ENCODE peak calls at places on chromosomes 4 and X, in six cellular contexts. One of them, this sample, is unnamed.

GRCh38 chr4:145098675-145099037 is 545 bp downstream of the ABCE1 start:
- DNase-seq in heart right ventricle: peak; percentile 40
- DNase-seq in HCT116: peak; percentile 23
- DNase-seq in adrenal gland: peak; percentile 46
- DNase-seq in esophagus squamous epithelium: no peak
- DNase-seq in sigmoid colon: peak; percentile 70
- DNase-seq in this sample: peak; percentile 61

GRCh38 chr4:145531193-145531592 is 49.5 kb downstream of the SMAD1 start:
- DNase-seq in heart right ventricle: peak; percentile 16
- DNase-seq in HCT116: no peak
- DNase-seq in adrenal gland: no peak
- DNase-seq in esophagus squamous epithelium: no peak
- DNase-seq in sigmoid colon: no peak
- DNase-seq in this sample: no peak

GRCh38 chr4:74320559-74321118 is 12.4 kb downstream of the EPGN start:
- DNase-seq in heart right ventricle: no peak
- DNase-seq in HCT116: peak; percentile 98
- DNase-seq in adrenal gland: no peak
- DNase-seq in esophagus squamous epithelium: no peak
- DNase-seq in sigmoid colon: no peak
- DNase-seq in this sample: peak; percentile 21

GRCh38 chr4:92825785-92826184 is 522.0 kb downstream of the GRID2 start:
- DNase-seq in heart right ventricle: no peak
- DNase-seq in HCT116: no peak
- DNase-seq in adrenal gland: no peak
- DNase-seq in esophagus squamous epithelium: no peak
- DNase-seq in sigmoid colon: no peak
- DNase-seq in this sample: no peak

GRCh38 chr4:138204507-138204906 is 37.6 kb downstream of the SLC7A11 start:
- DNase-seq in heart right ventricle: no peak
- DNase-seq in HCT116: no peak
- DNase-seq in adrenal gland: no peak
- DNase-seq in esophagus squamous epithelium: no peak
- DNase-seq in sigmoid colon: no peak
- DNase-seq in this sample: no peak

GRCh38 chrX:12701625-12702024 is 89.6 kb upstream of the PRPS2 start:
- DNase-seq in heart right ventricle: peak; percentile 6
- DNase-seq in HCT116: peak; percentile 62
- DNase-seq in adrenal gland: peak; percentile 34
- DNase-seq in esophagus squamous epithelium: no peak
- DNase-seq in sigmoid colon: peak; percentile 73
- DNase-seq in this sample: peak; percentile 80

GRCh38 chr4:157961591-157961990 is 211.2 kb downstream of the GASK1B start:
- DNase-seq in heart right ventricle: no peak
- DNase-seq in HCT116: no peak
- DNase-seq in adrenal gland: no peak
- DNase-seq in esophagus squamous epithelium: no peak
- DNase-seq in sigmoid colon: no peak
- DNase-seq in this sample: no peak

GRCh38 chr4:36310793-36311192 is 29.4 kb downstream of the DTHD1 start:
- DNase-seq in heart right ventricle: peak; percentile 25
- DNase-seq in HCT116: no peak
- DNase-seq in adrenal gland: peak; percentile 39
- DNase-seq in esophagus squamous epithelium: no peak
- DNase-seq in sigmoid colon: peak; percentile 71
- DNase-seq in this sample: peak; percentile 30

GRCh38 chr4:70979445-70980008 is 13.9 kb upstream of the DCK start:
- DNase-seq in heart right ventricle: no peak
- DNase-seq in HCT116: no peak
- DNase-seq in adrenal gland: no peak
- DNase-seq in esophagus squamous epithelium: no peak
- DNase-seq in sigmoid colon: no peak
- DNase-seq in this sample: no peak

GRCh38 chrX:78104447-78105176 is 564 bp downstream of the PGK1 start:
- DNase-seq in heart right ventricle: peak; percentile 18
- DNase-seq in HCT116: no peak
- DNase-seq in adrenal gland: peak; percentile 67
- DNase-seq in esophagus squamous epithelium: no peak
- DNase-seq in sigmoid colon: peak; percentile 79
- DNase-seq in this sample: peak; percentile 46

GRCh38 chr4:19583827-19584569 is 667.7 kb upstream of the SLIT2 start:
- DNase-seq in heart right ventricle: no peak
- DNase-seq in HCT116: no peak
- DNase-seq in adrenal gland: no peak
- DNase-seq in esophagus squamous epithelium: no peak
- DNase-seq in sigmoid colon: no peak
- DNase-seq in this sample: no peak

GRCh38 chr4:78518551-78518950 is 33.0 kb upstream of the ANXA3 start:
- DNase-seq in heart right ventricle: no peak
- DNase-seq in HCT116: no peak
- DNase-seq in adrenal gland: no peak
- DNase-seq in esophagus squamous epithelium: no peak
- DNase-seq in sigmoid colon: no peak
- DNase-seq in this sample: no peak

GRCh38 chrX:9676738-9677097 is 88.9 kb downstream of the GPR143 start:
- DNase-seq in heart right ventricle: no peak
- DNase-seq in HCT116: no peak
- DNase-seq in adrenal gland: no peak
- DNase-seq in esophagus squamous epithelium: no peak
- DNase-seq in sigmoid colon: no peak
- DNase-seq in this sample: no peak

GRCh38 chrX:47802589-47802988 is 34.1 kb upstream of the ZNF81 start:
- DNase-seq in heart right ventricle: no peak
- DNase-seq in HCT116: no peak
- DNase-seq in adrenal gland: no peak
- DNase-seq in esophagus squamous epithelium: no peak
- DNase-seq in sigmoid colon: no peak
- DNase-seq in this sample: no peak

GRCh38 chrX:43717161-43717560 is 61.1 kb downstream of the MAOA start:
- DNase-seq in heart right ventricle: no peak
- DNase-seq in HCT116: no peak
- DNase-seq in adrenal gland: no peak
- DNase-seq in esophagus squamous epithelium: no peak
- DNase-seq in sigmoid colon: no peak
- DNase-seq in this sample: no peak

GRCh38 chrX:134603806-134604700 is 54.2 kb downstream of the PLAC1 start:
- DNase-seq in heart right ventricle: no peak
- DNase-seq in HCT116: peak; percentile 71
- DNase-seq in adrenal gland: peak; percentile 21
- DNase-seq in esophagus squamous epithelium: no peak
- DNase-seq in sigmoid colon: no peak
- DNase-seq in this sample: no peak

GRCh38 chrX:86946569-86946968 is 571.0 kb upstream of the KLHL4 start:
- DNase-seq in heart right ventricle: no peak
- DNase-seq in HCT116: no peak
- DNase-seq in adrenal gland: peak; percentile 8
- DNase-seq in esophagus squamous epithelium: no peak
- DNase-seq in sigmoid colon: no peak
- DNase-seq in this sample: no peak

GRCh38 chrX:115591856-115592842 is 31.2 kb downstream of the PLS3 start:
- DNase-seq in heart right ventricle: no peak
- DNase-seq in HCT116: no peak
- DNase-seq in adrenal gland: no peak
- DNase-seq in esophagus squamous epithelium: no peak
- DNase-seq in sigmoid colon: no peak
- DNase-seq in this sample: no peak

GRCh38 chr4:174690665-174691064 is 138.4 kb downstream of the GLRA3 start:
- DNase-seq in heart right ventricle: no peak
- DNase-seq in HCT116: no peak
- DNase-seq in adrenal gland: no peak
- DNase-seq in esophagus squamous epithelium: no peak
- DNase-seq in sigmoid colon: no peak
- DNase-seq in this sample: no peak

GRCh38 chr4:174697896-174698295 is 131.2 kb downstream of the GLRA3 start:
- DNase-seq in heart right ventricle: no peak
- DNase-seq in HCT116: no peak
- DNase-seq in adrenal gland: no peak
- DNase-seq in esophagus squamous epithelium: no peak
- DNase-seq in sigmoid colon: no peak
- DNase-seq in this sample: no peak

GRCh38 chr4:174699654-174700053 is 129.4 kb downstream of the GLRA3 start:
- DNase-seq in heart right ventricle: no peak
- DNase-seq in HCT116: no peak
- DNase-seq in adrenal gland: no peak
- DNase-seq in esophagus squamous epithelium: no peak
- DNase-seq in sigmoid colon: no peak
- DNase-seq in this sample: no peak

GRCh38 chr4:174697164-174697563 is 131.9 kb downstream of the GLRA3 start:
- DNase-seq in heart right ventricle: no peak
- DNase-seq in HCT116: no peak
- DNase-seq in adrenal gland: no peak
- DNase-seq in esophagus squamous epithelium: no peak
- DNase-seq in sigmoid colon: no peak
- DNase-seq in this sample: no peak

GRCh38 chr4:174696657-174697056 is 132.4 kb downstream of the GLRA3 start:
- DNase-seq in heart right ventricle: no peak
- DNase-seq in HCT116: no peak
- DNase-seq in adrenal gland: no peak
- DNase-seq in esophagus squamous epithelium: no peak
- DNase-seq in sigmoid colon: no peak
- DNase-seq in this sample: no peak
- H3K4me3 ChIP-seq in heart right ventricle: no peak overlapping the region
- H3K4me3 ChIP-seq in HCT116: no peak overlapping the region
- H3K4me3 ChIP-seq in adrenal gland: no peak overlapping the region
- H3K4me3 ChIP-seq in esophagus squamous epithelium: no peak overlapping the region
- H3K4me3 ChIP-seq in sigmoid colon: no peak overlapping the region
- H3K4me3 ChIP-seq in this sample: no peak overlapping the region

DNA sequence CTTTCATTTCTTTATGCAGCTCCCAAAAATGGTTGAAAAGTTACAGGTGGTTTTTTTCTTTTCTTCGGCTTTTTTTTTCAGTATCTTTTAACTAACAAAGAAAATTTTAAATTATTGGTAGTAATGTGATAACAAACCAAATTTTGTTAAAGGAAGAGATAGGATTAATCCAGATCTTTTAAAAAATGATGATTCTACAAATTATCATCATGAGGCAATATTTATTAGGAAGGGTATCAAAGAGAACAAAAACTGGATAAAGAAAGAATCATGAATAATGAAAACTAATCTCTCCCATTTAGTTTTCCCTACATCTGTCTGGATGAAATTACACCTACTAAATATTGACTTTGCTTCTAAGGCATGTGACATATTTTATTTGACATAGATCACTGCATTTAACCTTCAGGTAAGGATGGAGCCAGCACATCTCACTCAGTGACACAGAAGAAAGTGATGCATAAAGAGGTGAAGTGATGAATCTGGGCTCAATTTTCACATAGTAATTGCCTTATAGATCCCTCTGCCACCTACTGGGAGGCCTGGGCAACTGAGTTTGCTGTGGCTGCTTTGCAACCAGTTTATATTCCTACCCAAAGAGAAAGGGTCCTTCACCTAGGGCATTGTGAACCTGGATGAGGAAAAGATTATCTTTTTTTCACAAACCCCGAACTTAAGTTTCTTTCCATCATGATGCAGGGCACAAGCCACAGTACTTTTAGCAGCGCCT is 155.6 kb downstream of the HNRNPD start:
- DNase-seq in heart right ventricle: no peak
- DNase-seq in HCT116: peak; percentile 10
- DNase-seq in adrenal gland: no peak
- DNase-seq in esophagus squamous epithelium: no peak
- DNase-seq in sigmoid colon: no peak
- DNase-seq in this sample: no peak
- TF ChIP-seq CTCF in heart right ventricle: peak; percentile 28
- TF ChIP-seq CTCF in HCT116: peak; percentile 57
- TF ChIP-seq CTCF in adrenal gland: no peak
- TF ChIP-seq CTCF in esophagus squamous epithelium: no peak
- TF ChIP-seq CTCF in sigmoid colon: no peak
- TF ChIP-seq CTCF in this sample: no peak

GRCh38 chr4:15651682-15652081 is 3.5 kb downstream of the FBXL5 start:
- DNase-seq in heart right ventricle: no peak
- DNase-seq in HCT116: no peak
- DNase-seq in adrenal gland: no peak
- DNase-seq in esophagus squamous epithelium: no peak
- DNase-seq in sigmoid colon: no peak
- DNase-seq in this sample: no peak
- H3K4me1 ChIP-seq in heart right ventricle: peaks cover 65% of the 10 kb centered on the region
- H3K4me1 ChIP-seq in HCT116: peaks cover 8% of the 10 kb centered on the region
- H3K4me1 ChIP-seq in adrenal gland: peaks cover 77% of the 10 kb centered on the region
- H3K4me1 ChIP-seq in esophagus squamous epithelium: peaks cover 53% of the 10 kb centered on the region
- H3K4me1 ChIP-seq in sigmoid colon: peaks cover 72% of the 10 kb centered on the region
- H3K4me1 ChIP-seq in this sample: peaks cover 27% of the 10 kb centered on the region

GRCh38 chr4:8470451-8471024 is 30.0 kb downstream of the TRMT44 start:
- DNase-seq in heart right ventricle: no peak
- DNase-seq in HCT116: no peak
- DNase-seq in adrenal gland: no peak
- DNase-seq in esophagus squamous epithelium: no peak
- DNase-seq in sigmoid colon: no peak
- DNase-seq in this sample: no peak

GRCh38 chr4:8472689-8473197 is 32.2 kb downstream of the TRMT44 start:
- DNase-seq in heart right ventricle: no peak
- DNase-seq in HCT116: no peak
- DNase-seq in adrenal gland: no peak
- DNase-seq in esophagus squamous epithelium: no peak
- DNase-seq in sigmoid colon: peak; percentile 86
- DNase-seq in this sample: peak; percentile 64

GRCh38 chr4:8473198-8473919 is 32.8 kb downstream of the TRMT44 start:
- DNase-seq in heart right ventricle: no peak
- DNase-seq in HCT116: no peak
- DNase-seq in adrenal gland: no peak
- DNase-seq in esophagus squamous epithelium: no peak
- DNase-seq in sigmoid colon: no peak
- DNase-seq in this sample: no peak

GRCh38 chr4:8471211-8471875 is 30.8 kb downstream of the TRMT44 start:
- DNase-seq in heart right ventricle: no peak
- DNase-seq in HCT116: no peak
- DNase-seq in adrenal gland: no peak
- DNase-seq in esophagus squamous epithelium: no peak
- DNase-seq in sigmoid colon: no peak
- DNase-seq in this sample: no peak

DNA sequence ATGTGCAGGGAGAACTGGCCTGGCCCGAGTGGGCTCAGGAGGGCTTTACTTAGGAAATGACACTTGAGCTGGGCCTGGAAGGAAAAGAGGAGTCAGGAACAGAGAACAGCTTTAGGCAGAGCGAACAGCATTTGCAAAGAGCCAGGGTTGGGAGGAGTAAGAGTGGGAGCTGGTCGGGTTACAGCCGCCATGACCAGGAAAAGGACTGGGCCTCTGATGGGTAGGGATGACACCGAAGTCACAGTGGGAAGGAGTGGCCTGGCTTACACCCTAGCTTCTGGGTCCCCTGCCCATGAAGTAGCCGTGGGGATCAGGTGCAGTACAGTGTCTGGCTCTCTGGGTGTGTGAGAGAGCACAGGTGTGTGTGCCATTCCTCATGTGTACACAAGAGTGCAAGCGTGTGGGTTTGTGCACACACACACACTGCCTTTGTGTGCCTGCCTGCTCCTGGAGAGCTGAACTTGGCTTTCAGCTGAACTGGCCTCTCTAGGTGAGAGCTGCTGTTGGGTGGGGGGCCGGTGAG is 31.6 kb downstream of the TRMT44 start:
- DNase-seq in heart right ventricle: no peak
- DNase-seq in HCT116: no peak
- DNase-seq in adrenal gland: no peak
- DNase-seq in esophagus squamous epithelium: no peak
- DNase-seq in sigmoid colon: no peak
- DNase-seq in this sample: no peak
- H3K4me3 ChIP-seq in heart right ventricle: no peak overlapping the region
- H3K4me3 ChIP-seq in HCT116: no peak overlapping the region
- H3K4me3 ChIP-seq in adrenal gland: no peak overlapping the region
- H3K4me3 ChIP-seq in esophagus squamous epithelium: no peak overlapping the region
- H3K4me3 ChIP-seq in sigmoid colon: no peak overlapping the region
- H3K4me3 ChIP-seq in this sample: no peak overlapping the region